ENCODE peak calls at places on chromosomes 1 and 21, in six cellular contexts. One of them, this sample, is unnamed.

GRCh38 chr1:162310337-162310736 is 66.3 kb downstream of the SPATA46 start:
- DNase-seq in SK-N-SH: no peak
- DNase-seq in GM23338: no peak
- DNase-seq in GM23248: no peak
- DNase-seq in neural progenitor cell: no peak
- DNase-seq in HCT116: no peak
- DNase-seq in this sample: peak; percentile 77

GRCh38 chr21:46605759-46606426 is 1.0 kb upstream of the S100B start:
- DNase-seq in SK-N-SH: no peak
- DNase-seq in GM23338: no peak
- DNase-seq in neural progenitor cell: no peak
- DNase-seq in HCT116: no peak
- DNase-seq in GM23248: no peak
- DNase-seq in this sample: no peak

GRCh38 chr1:214506972-214507431 is 44.4 kb downstream of the PTPN14 start:
- DNase-seq in HCT116: peak; percentile 39
- DNase-seq in neural progenitor cell: peak; percentile 52
- DNase-seq in GM23338: peak; percentile 51
- DNase-seq in SK-N-SH: no peak
- DNase-seq in GM23248: no peak
- DNase-seq in this sample: peak; percentile 94

GRCh38 chr1:224256642-224257041 is 73.3 kb downstream of the NVL start:
- DNase-seq in SK-N-SH: no peak
- DNase-seq in neural progenitor cell: peak; percentile 68
- DNase-seq in GM23338: peak; percentile 78
- DNase-seq in HCT116: no peak
- DNase-seq in GM23248: no peak
- DNase-seq in this sample: no peak

GRCh38 chr1:200877839-200878551 is 5.2 kb downstream of the GPR25 start:
- DNase-seq in GM23248: peak; percentile 24
- DNase-seq in GM23338: no peak
- DNase-seq in neural progenitor cell: no peak
- DNase-seq in SK-N-SH: no peak
- DNase-seq in HCT116: no peak
- DNase-seq in this sample: no peak

GRCh38 chr1:14737561-14738094 is 139.1 kb downstream of the KAZN start:
- DNase-seq in neural progenitor cell: no peak
- DNase-seq in GM23338: no peak
- DNase-seq in HCT116: no peak
- DNase-seq in SK-N-SH: no peak
- DNase-seq in GM23248: no peak
- DNase-seq in this sample: peak; percentile 43

GRCh38 chr1:202365092-202365815 is 16.8 kb downstream of the PPP1R12B start:
- DNase-seq in SK-N-SH: no peak
- DNase-seq in GM23338: peak; percentile 46
- DNase-seq in HCT116: no peak
- DNase-seq in GM23248: peak; percentile 77
- DNase-seq in neural progenitor cell: no peak
- DNase-seq in this sample: no peak

GRCh38 chr1:95353185-95353584 is 119.2 kb downstream of the RWDD3 start:
- DNase-seq in neural progenitor cell: no peak
- DNase-seq in HCT116: no peak
- DNase-seq in GM23338: no peak
- DNase-seq in GM23248: no peak
- DNase-seq in SK-N-SH: no peak
- DNase-seq in this sample: no peak

GRCh38 chr1:1966086-1966740 is 37.4 kb downstream of the CFAP74 start:
- DNase-seq in GM23248: no peak
- DNase-seq in HCT116: no peak
- DNase-seq in SK-N-SH: no peak
- DNase-seq in neural progenitor cell: no peak
- DNase-seq in GM23338: no peak
- DNase-seq in this sample: no peak

DNA sequence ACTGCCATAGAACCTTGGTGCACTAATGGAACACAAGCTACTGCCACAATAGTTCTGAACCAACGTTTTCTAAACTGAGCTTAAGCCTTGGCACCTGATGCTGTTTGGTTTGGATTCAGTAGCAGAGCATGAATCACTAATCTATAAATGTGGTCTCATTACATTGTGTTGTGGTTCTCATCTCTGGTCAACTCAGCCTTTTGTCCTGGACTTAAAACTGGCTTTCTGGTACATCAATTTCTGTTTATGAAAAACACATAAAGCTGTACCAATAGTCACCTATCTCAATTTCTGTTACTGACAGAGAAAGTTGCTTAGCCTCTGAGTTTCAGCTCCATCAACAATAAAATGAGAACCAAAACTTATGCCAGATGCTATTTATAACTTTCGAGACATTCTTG is 197.5 kb upstream of the KIAA0040 start:
- DNase-seq in neural progenitor cell: no peak
- DNase-seq in SK-N-SH: no peak
- DNase-seq in HCT116: no peak
- DNase-seq in GM23248: no peak
- DNase-seq in GM23338: no peak
- DNase-seq in this sample: no peak
- H3K4me2 ChIP-seq in neural progenitor cell: no peak overlapping the region
- H3K4me2 ChIP-seq in SK-N-SH: no peak overlapping the region
- H3K4me2 ChIP-seq in HCT116: no peak overlapping the region
- H3K4me2 ChIP-seq in GM23248: no peak overlapping the region
- H3K4me2 ChIP-seq in GM23338: no peak overlapping the region
- H3K4me2 ChIP-seq in this sample: no peak overlapping the region

DNA sequence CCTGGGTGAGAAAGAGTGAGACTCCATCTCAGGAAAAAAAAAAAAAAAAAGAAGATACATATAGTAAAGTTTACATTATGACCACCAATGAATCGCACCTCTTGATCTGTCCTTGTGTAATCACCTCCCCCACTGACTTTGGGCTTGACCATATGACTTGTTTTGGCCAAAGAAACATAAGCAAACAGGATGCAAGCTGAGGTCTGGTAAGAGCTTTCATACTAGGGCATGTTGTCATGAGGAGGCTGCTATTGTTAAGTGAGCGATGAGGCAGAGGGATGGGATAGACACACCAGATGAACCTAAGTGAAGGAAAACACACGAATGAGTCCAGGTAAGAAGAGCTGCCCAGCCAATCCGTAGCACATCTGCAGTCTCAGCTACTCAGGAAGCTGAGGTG is 10.7 kb downstream of the ENAH start:
- DNase-seq in HCT116: no peak
- DNase-seq in GM23338: no peak
- DNase-seq in neural progenitor cell: no peak
- DNase-seq in SK-N-SH: no peak
- DNase-seq in GM23248: peak; percentile 32
- DNase-seq in this sample: peak; percentile 72
- TF ChIP-seq EZH2phosphoT487 in HCT116: no peak
- TF ChIP-seq EZH2phosphoT487 in GM23338: no peak
- TF ChIP-seq EZH2phosphoT487 in neural progenitor cell: no peak
- TF ChIP-seq EZH2phosphoT487 in SK-N-SH: no peak
- TF ChIP-seq EZH2phosphoT487 in GM23248: no peak
- TF ChIP-seq EZH2phosphoT487 in this sample: no peak

GRCh38 chr1:39214021-39214713 is 9.7 kb downstream of the MACF1 start:
- DNase-seq in GM23338: peak; percentile 38
- DNase-seq in GM23248: no peak
- DNase-seq in neural progenitor cell: peak; percentile 90
- DNase-seq in HCT116: no peak
- DNase-seq in SK-N-SH: no peak
- DNase-seq in this sample: peak; percentile 22
- H3K4me2 ChIP-seq in GM23338: peak overlapping the region; percentile 38
- H3K4me2 ChIP-seq in GM23248: peak overlapping the region; percentile 59
- H3K4me2 ChIP-seq in neural progenitor cell: peak overlapping the region; percentile 67
- H3K4me2 ChIP-seq in HCT116: peak overlapping the region; percentile 13
- H3K4me2 ChIP-seq in SK-N-SH: peak overlapping the region; percentile 74
- H3K4me2 ChIP-seq in this sample: no peak overlapping the region

GRCh38 chr1:64696879-64697278 is 48.0 kb upstream of the RAVER2 start:
- DNase-seq in HCT116: no peak
- DNase-seq in SK-N-SH: no peak
- DNase-seq in neural progenitor cell: no peak
- DNase-seq in GM23338: no peak
- DNase-seq in GM23248: no peak
- DNase-seq in this sample: no peak

GRCh38 chr1:64701071-64701470 is 43.8 kb upstream of the RAVER2 start:
- DNase-seq in HCT116: no peak
- DNase-seq in neural progenitor cell: no peak
- DNase-seq in GM23248: no peak
- DNase-seq in GM23338: peak; percentile 24
- DNase-seq in SK-N-SH: no peak
- DNase-seq in this sample: peak; percentile 29

GRCh38 chr1:64701886-64702285 is 43.0 kb upstream of the RAVER2 start:
- DNase-seq in GM23248: peak; percentile 8
- DNase-seq in HCT116: no peak
- DNase-seq in SK-N-SH: no peak
- DNase-seq in GM23338: no peak
- DNase-seq in neural progenitor cell: no peak
- DNase-seq in this sample: no peak

GRCh38 chr1:64703600-64703999 is 41.3 kb upstream of the RAVER2 start:
- DNase-seq in SK-N-SH: no peak
- DNase-seq in neural progenitor cell: no peak
- DNase-seq in GM23338: no peak
- DNase-seq in GM23248: no peak
- DNase-seq in HCT116: no peak
- DNase-seq in this sample: peak; percentile 31

GRCh38 chr1:64699327-64699726 is 45.5 kb upstream of the RAVER2 start:
- DNase-seq in GM23338: peak; percentile 30
- DNase-seq in neural progenitor cell: peak; percentile 26
- DNase-seq in SK-N-SH: no peak
- DNase-seq in HCT116: no peak
- DNase-seq in GM23248: no peak
- DNase-seq in this sample: no peak
- TF ChIP-seq EZH2phosphoT487 in GM23338: no peak
- TF ChIP-seq EZH2phosphoT487 in neural progenitor cell: no peak
- TF ChIP-seq EZH2phosphoT487 in SK-N-SH: no peak
- TF ChIP-seq EZH2phosphoT487 in HCT116: no peak
- TF ChIP-seq EZH2phosphoT487 in GM23248: no peak
- TF ChIP-seq EZH2phosphoT487 in this sample: no peak

DNA sequence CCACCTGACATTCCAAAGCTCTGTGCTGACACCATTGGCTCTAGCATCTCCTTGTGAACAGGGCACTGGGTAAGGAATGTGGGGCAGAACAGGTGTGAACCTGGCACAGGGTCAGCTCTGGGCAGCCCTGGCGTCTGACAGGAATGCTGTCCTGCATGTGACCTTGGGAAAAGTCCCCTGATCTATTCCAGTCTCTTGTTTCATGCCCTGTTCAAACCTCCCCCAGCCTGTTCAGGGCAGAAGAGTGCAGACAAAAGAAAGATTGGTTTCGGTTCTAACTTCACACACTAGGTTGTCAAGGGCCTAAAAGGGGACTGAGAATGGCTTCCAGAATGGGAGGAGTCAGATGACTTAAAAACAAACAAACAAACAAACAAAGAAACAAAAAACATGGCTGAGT is 27.6 kb upstream of the SDHB start:
- DNase-seq in GM23248: no peak
- DNase-seq in neural progenitor cell: no peak
- DNase-seq in HCT116: no peak
- DNase-seq in GM23338: no peak
- DNase-seq in SK-N-SH: no peak
- DNase-seq in this sample: no peak
- H3K4me2 ChIP-seq in GM23248: no peak overlapping the region
- H3K4me2 ChIP-seq in neural progenitor cell: no peak overlapping the region
- H3K4me2 ChIP-seq in HCT116: no peak overlapping the region
- H3K4me2 ChIP-seq in GM23338: no peak overlapping the region
- H3K4me2 ChIP-seq in SK-N-SH: no peak overlapping the region
- H3K4me2 ChIP-seq in this sample: no peak overlapping the region

DNA sequence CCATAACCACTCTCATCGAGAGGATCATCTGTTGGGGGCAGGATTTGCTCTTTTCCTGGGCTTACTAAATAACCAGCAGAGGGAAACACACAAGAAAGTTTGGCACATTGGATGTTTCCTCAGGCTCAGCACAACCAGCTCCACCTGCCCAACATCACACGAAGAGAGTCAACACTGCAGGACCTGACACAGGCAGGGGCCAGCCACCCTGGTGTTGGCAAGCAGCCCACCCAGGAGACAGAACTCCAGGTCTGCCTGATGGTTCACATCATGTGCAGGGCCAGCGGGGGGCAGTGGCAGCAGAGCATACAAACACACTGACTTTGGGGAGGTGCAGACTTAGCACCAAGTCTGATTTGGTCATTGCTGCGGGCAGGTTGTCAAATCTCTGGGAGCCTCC is 182.3 kb upstream of the GALNT2 start:
- DNase-seq in HCT116: no peak
- DNase-seq in GM23338: no peak
- DNase-seq in SK-N-SH: peak; percentile 64
- DNase-seq in GM23248: no peak
- DNase-seq in neural progenitor cell: no peak
- DNase-seq in this sample: no peak
- TF ChIP-seq EZH2phosphoT487 in HCT116: no peak
- TF ChIP-seq EZH2phosphoT487 in GM23338: no peak
- TF ChIP-seq EZH2phosphoT487 in SK-N-SH: no peak
- TF ChIP-seq EZH2phosphoT487 in GM23248: no peak
- TF ChIP-seq EZH2phosphoT487 in neural progenitor cell: no peak
- TF ChIP-seq EZH2phosphoT487 in this sample: no peak

DNA sequence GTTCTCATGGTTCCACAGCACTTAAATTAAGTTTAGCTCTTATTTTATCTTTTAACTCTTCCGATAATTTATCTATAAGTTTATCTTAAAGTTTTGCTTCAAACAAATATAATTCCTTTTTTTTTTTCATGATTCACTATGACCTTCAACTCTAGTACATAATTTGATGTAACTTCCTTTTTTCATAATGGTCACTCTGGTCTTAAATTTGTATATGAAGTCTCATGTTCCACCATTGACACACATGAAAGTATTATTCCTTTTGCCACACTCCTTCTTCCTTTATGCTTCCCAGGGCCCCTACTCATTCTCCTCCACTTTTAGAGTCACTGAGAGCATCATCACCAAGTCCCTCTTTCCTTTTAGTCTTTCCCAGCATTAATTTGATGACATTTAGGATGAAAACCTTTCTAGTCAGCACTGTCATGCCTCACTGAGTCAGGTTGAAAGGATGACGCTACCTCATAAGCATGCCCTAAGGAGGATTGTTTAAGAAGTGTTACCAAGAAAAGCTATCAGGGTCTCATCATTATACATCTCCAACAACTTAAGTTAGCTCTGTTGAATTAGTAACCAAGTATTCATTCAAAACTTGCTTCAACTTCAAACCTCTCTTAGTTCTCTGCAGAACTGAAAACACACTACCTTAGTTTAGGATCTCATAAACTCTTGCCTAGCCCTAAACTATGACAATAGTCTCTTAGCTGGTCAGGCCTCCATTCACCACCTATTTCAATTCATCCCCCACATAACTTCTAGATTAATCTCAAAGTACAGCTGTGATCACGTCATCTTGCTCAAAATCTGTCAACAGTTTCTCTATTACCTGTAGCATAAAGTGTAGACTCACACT is 14.5 kb downstream of the AUNIP start:
- DNase-seq in neural progenitor cell: no peak
- DNase-seq in SK-N-SH: no peak
- DNase-seq in HCT116: no peak
- DNase-seq in GM23338: no peak
- DNase-seq in GM23248: peak; percentile 9
- DNase-seq in this sample: no peak
- H3K4me2 ChIP-seq in neural progenitor cell: no peak overlapping the region
- H3K4me2 ChIP-seq in SK-N-SH: no peak overlapping the region
- H3K4me2 ChIP-seq in HCT116: no peak overlapping the region
- H3K4me2 ChIP-seq in GM23338: no peak overlapping the region
- H3K4me2 ChIP-seq in GM23248: no peak overlapping the region
- H3K4me2 ChIP-seq in this sample: no peak overlapping the region

GRCh38 chr1:111679541-111679940 is 59.7 kb downstream of the INKA2 start:
- DNase-seq in GM23338: no peak
- DNase-seq in HCT116: no peak
- DNase-seq in GM23248: no peak
- DNase-seq in SK-N-SH: no peak
- DNase-seq in neural progenitor cell: no peak
- DNase-seq in this sample: no peak
- TF ChIP-seq EZH2phosphoT487 in GM23338: no peak
- TF ChIP-seq EZH2phosphoT487 in HCT116: no peak
- TF ChIP-seq EZH2phosphoT487 in GM23248: no peak
- TF ChIP-seq EZH2phosphoT487 in SK-N-SH: no peak
- TF ChIP-seq EZH2phosphoT487 in neural progenitor cell: no peak
- TF ChIP-seq EZH2phosphoT487 in this sample: no peak

GRCh38 chr1:3072948-3073519 is 4.0 kb downstream of the PRDM16 start:
- DNase-seq in GM23248: no peak
- DNase-seq in neural progenitor cell: no peak
- DNase-seq in HCT116: no peak
- DNase-seq in GM23338: no peak
- DNase-seq in SK-N-SH: no peak
- DNase-seq in this sample: no peak
- H3K4me2 ChIP-seq in GM23248: no peak overlapping the region
- H3K4me2 ChIP-seq in neural progenitor cell: peak overlapping the region; percentile 84
- H3K4me2 ChIP-seq in HCT116: no peak overlapping the region
- H3K4me2 ChIP-seq in GM23338: peak overlapping the region; percentile 78
- H3K4me2 ChIP-seq in SK-N-SH: no peak overlapping the region
- H3K4me2 ChIP-seq in this sample: no peak overlapping the region

This sample was measured in PC-3.